ENCODE peak calls at places on chromosome 1, in six cellular contexts. J is GM12878, Y is SK-N-SH, D is HepG2, K is H1, S is HCT116. P is an unnamed sample.

GRCh38 chr1:9691108-9691445 is 39.5 kb downstream of the PIK3CD start:
- DNase-seq in J (no peak), Y (no peak), D (no peak), K (no peak), S (no peak), P (no peak)

GRCh38 chr1:116847688-116848531 is 61.8 kb upstream of the PTGFRN start:
- DNase-seq in J (no peak), Y (no peak), D (no peak), K (no peak), S (no peak), P (no peak)

GRCh38 chr1:63068626-63069025 is 253.7 kb upstream of the FOXD3 start:
- DNase-seq in J (no peak), Y (no peak), D (no peak), K (no peak), S (no peak), P (no peak)

GRCh38 chr1:182206628-182207239 is 145.2 kb upstream of the ZNF648 start:
- DNase-seq in J (no peak), Y (no peak), D (no peak), K (no peak), S (no peak), P (no peak)

GRCh38 chr1:203406446-203407045 is 55.6 kb upstream of the FMOD start:
- DNase-seq in J (no peak), Y (no peak), D (no peak), K (no peak), S (no peak), P (no peak)

GRCh38 chr1:116167625-116168276 is 56.6 kb downstream of the MAB21L3 start:
- DNase-seq in J (no peak), Y (no peak), D (no peak), K (no peak), S (no peak), P (no peak)

GRCh38 chr1:36306210-36306901 is at the start of gene SH3D21:
- DNase-seq in J (no peak), Y (peak; percentile 59), D (peak; percentile 67), K (peak; percentile 65), S (no peak), P (no peak)

GRCh38 chr1:150022357-150022756 is 11.8 kb upstream of the OTUD7B start:
- DNase-seq in J (no peak), Y (no peak), D (peak; percentile 34), K (no peak), S (no peak), P (no peak)

GRCh38 chr1:202671388-202671787 is 38.9 kb downstream of the SYT2 start:
- DNase-seq in J (no peak), Y (no peak), D (no peak), K (no peak), S (no peak), P (no peak)

GRCh38 chr1:211928993-211929637 is 98.6 kb upstream of the LPGAT1 start:
- DNase-seq in J (no peak), Y (no peak), D (peak; percentile 84), K (no peak), S (no peak), P (peak; percentile 48)

GRCh38 chr1:27600500-27601175 is 3.3 kb downstream of the AHDC1 start:
- DNase-seq in J (no peak), Y (peak; percentile 77), D (peak; percentile 34), K (no peak), S (no peak), P (no peak)

GRCh38 chr1:199851453-199851852 is 176.1 kb upstream of the NR5A2 start:
- DNase-seq in J (no peak), Y (no peak), D (peak; percentile 16), K (no peak), S (no peak), P (no peak)

GRCh38 chr1:12665511-12665910 is 21.6 kb downstream of the AADACL4 start:
- DNase-seq in J (no peak), Y (no peak), D (no peak), K (no peak), S (no peak), P (no peak)

GRCh38 chr1:212485895-212486590 is 53.3 kb downstream of the NENF start:
- DNase-seq in J (no peak), Y (peak; percentile 39), D (peak; percentile 71), K (no peak), S (peak; percentile 66), P (peak; percentile 91)

GRCh38 chr1:156524481-156524869 is 23.9 kb upstream of the MEF2D start:
- DNase-seq in J (no peak), Y (no peak), D (no peak), K (no peak), S (no peak), P (no peak)

GRCh38 chr1:245742891-245743290 is 588.1 kb downstream of the KIF26B start:
- DNase-seq in J (no peak), Y (no peak), D (no peak), K (no peak), S (no peak), P (no peak)

GRCh38 chr1:50251592-50252165 is 143.0 kb downstream of the ELAVL4 start:
- DNase-seq in J (no peak), Y (peak; percentile 67), D (no peak), K (no peak), S (no peak), P (no peak)

GRCh38 chr1:224170748-224171478 is 12.1 kb upstream of the DEGS1 start:
- DNase-seq in J (no peak), Y (peak; percentile 23), D (peak; percentile 13), K (no peak), S (no peak), P (peak; percentile 79)

GRCh38 chr1:154943649-154944421 is 7.3 kb upstream of the PMVK start:
- DNase-seq in J (no peak), Y (peak; percentile 83), D (no peak), K (no peak), S (no peak), P (peak; percentile 69)

GRCh38 chr1:154940880-154941228 is 4.3 kb upstream of the PMVK start:
- DNase-seq in J (no peak), Y (no peak), D (no peak), K (no peak), S (no peak), P (no peak)

GRCh38 chr1:154938604-154939399 is 2.3 kb upstream of the PMVK start:
- DNase-seq in J (no peak), Y (no peak), D (no peak), K (no peak), S (no peak), P (peak; percentile 86)

GRCh38 chr1:154940213-154940879 is 3.8 kb upstream of the PMVK start:
- DNase-seq in J (no peak), Y (no peak), D (no peak), K (no peak), S (no peak), P (no peak)

GRCh38 chr1:154941332-154941995 is 4.9 kb upstream of the PMVK start:
- DNase-seq in J (no peak), Y (peak; percentile 65), D (peak; percentile 81), K (no peak), S (no peak), P (peak; percentile 72)
- TF ChIP-seq JUND in J (no peak), Y (no peak), D (no peak), K (no peak), S (no peak), P (no peak)

GRCh38 chr1:22287946-22288520 is 145.1 kb upstream of the WNT4 start:
- DNase-seq in J (no peak), Y (peak; percentile 17), D (no peak), K (no peak), S (no peak), P (no peak)

GRCh38 chr1:22290157-22290556 is 147.3 kb upstream of the WNT4 start:
- DNase-seq in J (no peak), Y (no peak), D (no peak), K (no peak), S (no peak), P (no peak)

GRCh38 chr1:22290611-22291010 is 147.7 kb upstream of the WNT4 start:
- DNase-seq in J (no peak), Y (no peak), D (no peak), K (no peak), S (no peak), P (no peak)

GRCh38 chr1:22288593-22289241 is 145.8 kb upstream of the WNT4 start:
- DNase-seq in J (no peak), Y (peak; percentile 7), D (peak; percentile 12), K (no peak), S (no peak), P (no peak)

DNA sequence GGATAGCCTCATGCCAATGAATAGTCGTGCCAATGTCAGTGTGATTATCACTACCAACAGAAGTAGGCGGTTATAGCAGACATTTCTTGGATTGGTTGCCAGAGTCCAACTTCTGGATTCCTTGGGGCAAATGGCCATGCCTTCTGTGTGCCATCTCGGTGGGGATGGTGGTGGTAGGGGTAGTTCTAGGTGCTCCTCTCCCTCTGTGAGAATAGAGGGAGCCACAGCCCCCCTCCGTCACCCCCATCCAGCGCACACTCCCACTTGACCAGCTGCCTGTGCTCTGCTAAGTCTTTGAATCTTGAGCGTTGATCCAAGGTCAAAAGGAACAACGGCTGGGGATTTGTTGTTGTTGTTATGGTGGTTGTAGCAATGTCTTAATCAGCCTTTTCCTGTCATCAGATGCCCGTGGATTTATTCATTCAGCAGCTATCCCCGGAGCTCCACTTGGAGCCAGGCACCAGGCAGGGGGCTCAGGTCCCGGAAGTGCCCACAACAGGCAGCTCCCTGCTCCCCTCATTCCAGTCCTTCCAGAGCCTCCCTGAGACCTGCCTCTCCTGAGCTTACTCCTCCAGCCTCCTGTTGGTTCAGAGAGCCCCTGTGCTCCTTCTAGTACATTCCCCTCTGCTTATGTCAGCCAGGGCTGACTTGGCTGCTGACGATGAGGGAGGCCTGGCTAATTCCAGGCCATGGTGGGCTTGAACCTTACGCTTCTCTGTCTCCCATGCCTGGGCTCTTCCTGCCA is 146.5 kb upstream of the WNT4 start:
- DNase-seq in J (no peak), Y (peak; percentile 12), D (no peak), K (no peak), S (no peak), P (no peak)
- TF ChIP-seq JUND in J (no peak), Y (no peak), D (no peak), K (no peak), S (no peak), P (no peak)

GRCh38 chr1:232292246-232292645 is 337.7 kb downstream of the SIPA1L2 start:
- DNase-seq in J (no peak), Y (no peak), D (no peak), K (no peak), S (no peak), P (no peak)
- TF ChIP-seq JUND in J (no peak), Y (no peak), D (no peak), K (no peak), S (no peak), P (no peak)

GRCh38 chr1:99784809-99785255 is 18.4 kb upstream of the FRRS1 start:
- DNase-seq in J (peak; percentile 45), Y (no peak), D (no peak), K (no peak), S (no peak), P (no peak)
- TF ChIP-seq JUND in J (no peak), Y (no peak), D (no peak), K (no peak), S (no peak), P (no peak)

GRCh38 chr1:48114596-48115384 is 107.7 kb upstream of the SLC5A9 start:
- DNase-seq in J (no peak), Y (no peak), D (peak; percentile 41), K (no peak), S (no peak), P (no peak)

DNA sequence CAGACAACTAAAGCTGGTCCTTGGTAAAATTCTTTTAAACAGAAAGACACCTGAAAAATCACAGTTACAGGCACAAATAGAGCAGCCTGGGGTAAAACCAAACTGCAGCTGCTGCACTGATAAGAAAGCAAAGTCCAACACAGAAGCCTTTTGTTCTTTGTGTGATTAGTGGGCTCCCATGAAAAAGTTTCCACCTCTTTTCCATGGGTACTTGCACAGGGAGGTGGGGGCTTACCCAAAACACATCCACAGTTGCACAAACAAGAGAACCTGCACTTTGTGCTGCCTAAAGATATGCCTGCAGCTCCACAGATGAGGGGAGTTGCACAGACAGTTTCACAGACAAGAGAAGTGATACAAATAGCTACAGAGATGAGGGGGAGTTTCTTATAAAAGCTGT is 106.7 kb upstream of the SLC5A9 start:
- DNase-seq in J (no peak), Y (no peak), D (peak; percentile 91), K (no peak), S (no peak), P (no peak)
- TF ChIP-seq JUND in J (no peak), Y (no peak), D (no peak), K (no peak), S (no peak), P (no peak)

P was measured in T47D.